ENCODE peak calls at places on chromosomes 5 and 9, in ten cellular contexts. One of them, this sample, is unnamed. For H3K4me1 and H3K27me3, the result is how much of the 10 kb centered on the place peaks cover.

GRCh38 chr9:96813607-96814006 is 35.7 kb upstream of the ZNF510 start:
- DNase-seq in body of pancreas: no peak
- DNase-seq in Peyer's patch: no peak
- DNase-seq in IMR-90: no peak
- DNase-seq in heart left ventricle: no peak
- DNase-seq in transverse colon: no peak
- DNase-seq in GM12878: no peak
- DNase-seq in stomach: no peak
- DNase-seq in ovary: no peak
- DNase-seq in uterus: no peak
- DNase-seq in this sample: no peak

GRCh38 chr9:85577353-85577952 is 164.3 kb downstream of the AGTPBP1 start:
- DNase-seq in body of pancreas: no peak
- DNase-seq in Peyer's patch: no peak
- DNase-seq in IMR-90: peak
- DNase-seq in heart left ventricle: no peak
- DNase-seq in transverse colon: no peak
- DNase-seq in GM12878: no peak
- DNase-seq in stomach: no peak
- DNase-seq in ovary: no peak
- DNase-seq in uterus: no peak
- DNase-seq in this sample: no peak

GRCh38 chr5:136275601-136276000 is 82.6 kb upstream of the SMIM32 start:
- DNase-seq in body of pancreas: no peak
- DNase-seq in Peyer's patch: no peak
- DNase-seq in IMR-90: no peak
- DNase-seq in heart left ventricle: no peak
- DNase-seq in transverse colon: no peak
- DNase-seq in GM12878: no peak
- DNase-seq in stomach: no peak
- DNase-seq in ovary: no peak
- DNase-seq in uterus: no peak
- DNase-seq in this sample: no peak

GRCh38 chr9:75235632-75236031 is 147.3 kb downstream of the OSTF1 start:
- DNase-seq in body of pancreas: peak
- DNase-seq in Peyer's patch: peak
- DNase-seq in IMR-90: no peak
- DNase-seq in heart left ventricle: no peak
- DNase-seq in transverse colon: peak
- DNase-seq in GM12878: no peak
- DNase-seq in stomach: peak
- DNase-seq in ovary: no peak
- DNase-seq in uterus: no peak
- DNase-seq in this sample: no peak

GRCh38 chr9:79465171-79465570 is 106.6 kb upstream of the TLE4 start:
- DNase-seq in body of pancreas: no peak
- DNase-seq in Peyer's patch: no peak
- DNase-seq in IMR-90: no peak
- DNase-seq in heart left ventricle: no peak
- DNase-seq in transverse colon: no peak
- DNase-seq in GM12878: no peak
- DNase-seq in stomach: no peak
- DNase-seq in ovary: no peak
- DNase-seq in uterus: no peak
- DNase-seq in this sample: no peak

GRCh38 chr9:134066923-134067851 is 639 bp downstream of the BRD3 start:
- DNase-seq in body of pancreas: no peak
- DNase-seq in Peyer's patch: peak
- DNase-seq in IMR-90: peak
- DNase-seq in heart left ventricle: no peak
- DNase-seq in transverse colon: peak
- DNase-seq in GM12878: no peak
- DNase-seq in stomach: peak
- DNase-seq in ovary: peak
- DNase-seq in uterus: no peak
- DNase-seq in this sample: no peak

GRCh38 chr5:96537386-96537785 is 104.3 kb upstream of the PCSK1 start:
- DNase-seq in body of pancreas: no peak
- DNase-seq in Peyer's patch: no peak
- DNase-seq in IMR-90: peak
- DNase-seq in heart left ventricle: no peak
- DNase-seq in transverse colon: no peak
- DNase-seq in GM12878: no peak
- DNase-seq in stomach: no peak
- DNase-seq in ovary: no peak
- DNase-seq in uterus: no peak
- DNase-seq in this sample: no peak

GRCh38 chr5:16061163-16061562 is 118.4 kb downstream of the MARCHF11 start:
- DNase-seq in body of pancreas: no peak
- DNase-seq in Peyer's patch: no peak
- DNase-seq in IMR-90: no peak
- DNase-seq in heart left ventricle: no peak
- DNase-seq in transverse colon: no peak
- DNase-seq in GM12878: no peak
- DNase-seq in stomach: no peak
- DNase-seq in ovary: no peak
- DNase-seq in uterus: no peak
- DNase-seq in this sample: no peak

GRCh38 chr5:84718377-84718776 is 333.7 kb upstream of the EDIL3 start:
- DNase-seq in body of pancreas: no peak
- DNase-seq in Peyer's patch: no peak
- DNase-seq in IMR-90: peak
- DNase-seq in heart left ventricle: no peak
- DNase-seq in transverse colon: no peak
- DNase-seq in GM12878: no peak
- DNase-seq in stomach: no peak
- DNase-seq in ovary: no peak
- DNase-seq in uterus: no peak
- DNase-seq in this sample: no peak

GRCh38 chr9:122080986-122081385 is 12.1 kb downstream of the TTLL11 start:
- DNase-seq in body of pancreas: no peak
- DNase-seq in Peyer's patch: no peak
- DNase-seq in IMR-90: peak
- DNase-seq in heart left ventricle: no peak
- DNase-seq in transverse colon: no peak
- DNase-seq in GM12878: no peak
- DNase-seq in stomach: no peak
- DNase-seq in ovary: no peak
- DNase-seq in uterus: no peak
- DNase-seq in this sample: no peak

DNA sequence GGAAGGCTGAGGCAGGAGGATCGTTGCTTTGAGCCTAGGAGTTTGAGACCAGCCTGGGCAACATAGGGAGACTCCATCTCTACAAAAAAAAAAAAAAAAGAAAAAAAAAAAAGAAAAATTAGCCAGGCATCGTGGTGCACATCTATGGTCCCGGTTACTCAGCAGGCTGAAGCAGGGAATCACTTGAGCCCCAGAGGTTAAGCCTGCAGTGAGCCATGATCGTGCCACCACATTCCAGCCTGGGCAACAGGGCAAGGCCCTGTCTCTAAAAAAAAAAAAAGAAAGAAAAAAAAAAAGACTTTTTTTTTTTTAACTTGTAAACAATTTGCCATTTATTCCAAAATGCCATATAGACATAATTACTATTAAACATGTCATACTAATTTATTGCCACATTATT is 64.5 kb downstream of the SERINC5 start:
- DNase-seq in body of pancreas: no peak
- DNase-seq in Peyer's patch: no peak
- DNase-seq in IMR-90: no peak
- DNase-seq in heart left ventricle: no peak
- DNase-seq in transverse colon: no peak
- DNase-seq in GM12878: no peak
- DNase-seq in stomach: no peak
- DNase-seq in ovary: no peak
- DNase-seq in uterus: no peak
- DNase-seq in this sample: no peak
- H3K4me1 ChIP-seq in body of pancreas: half or more
- H3K4me1 ChIP-seq in Peyer's patch: under half
- H3K4me1 ChIP-seq in IMR-90: under half
- H3K4me1 ChIP-seq in heart left ventricle: under half
- H3K4me1 ChIP-seq in transverse colon: half or more
- H3K4me1 ChIP-seq in GM12878: under half
- H3K4me1 ChIP-seq in stomach: half or more
- H3K4me1 ChIP-seq in ovary: under half
- H3K4me1 ChIP-seq in uterus: under half
- H3K4me1 ChIP-seq in this sample: half or more

GRCh38 chr9:109014267-109015025 is 1.1 kb upstream of the CTNNAL1 start:
- DNase-seq in body of pancreas: peak
- DNase-seq in Peyer's patch: no peak
- DNase-seq in IMR-90: peak
- DNase-seq in heart left ventricle: no peak
- DNase-seq in transverse colon: peak
- DNase-seq in GM12878: no peak
- DNase-seq in stomach: no peak
- DNase-seq in ovary: peak
- DNase-seq in uterus: peak
- DNase-seq in this sample: peak

GRCh38 chr9:109012876-109013677 is at the start of gene CTNNAL1:
- DNase-seq in body of pancreas: peak
- DNase-seq in Peyer's patch: peak
- DNase-seq in IMR-90: peak
- DNase-seq in heart left ventricle: peak
- DNase-seq in transverse colon: peak
- DNase-seq in GM12878: no peak
- DNase-seq in stomach: peak
- DNase-seq in ovary: peak
- DNase-seq in uterus: peak
- DNase-seq in this sample: peak

GRCh38 chr9:109015026-109015280 is 1.7 kb upstream of the CTNNAL1 start:
- DNase-seq in body of pancreas: no peak
- DNase-seq in Peyer's patch: no peak
- DNase-seq in IMR-90: no peak
- DNase-seq in heart left ventricle: no peak
- DNase-seq in transverse colon: no peak
- DNase-seq in GM12878: no peak
- DNase-seq in stomach: no peak
- DNase-seq in ovary: no peak
- DNase-seq in uterus: no peak
- DNase-seq in this sample: no peak

GRCh38 chr9:109012009-109012875 is 1.1 kb downstream of the CTNNAL1 start:
- DNase-seq in body of pancreas: peak
- DNase-seq in Peyer's patch: peak
- DNase-seq in IMR-90: peak
- DNase-seq in heart left ventricle: peak
- DNase-seq in transverse colon: peak
- DNase-seq in GM12878: no peak
- DNase-seq in stomach: peak
- DNase-seq in ovary: peak
- DNase-seq in uterus: peak
- DNase-seq in this sample: peak

DNA sequence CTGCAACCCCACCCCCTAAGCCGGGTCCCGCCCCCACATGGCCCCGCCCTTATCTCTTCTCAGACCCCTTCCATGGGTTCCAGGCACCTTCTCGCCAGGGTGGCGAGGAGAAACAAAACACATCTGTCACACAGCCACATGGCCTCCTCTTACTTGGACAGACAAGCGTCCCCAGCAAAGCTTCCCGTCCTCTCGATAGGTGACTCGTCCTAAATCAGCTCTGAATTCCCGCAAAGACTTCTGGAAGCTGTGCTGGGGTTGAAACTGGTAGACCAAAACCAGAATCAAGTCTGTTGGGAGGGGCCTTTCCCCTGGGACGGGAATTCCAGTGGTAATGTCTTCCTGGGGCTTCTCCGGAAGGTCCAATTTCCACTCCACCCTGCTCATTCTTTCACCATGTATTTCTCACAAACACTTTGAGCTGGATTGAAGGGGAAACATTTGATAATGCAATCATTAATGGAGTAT is 413 bp upstream of the CTNNAL1 start:
- DNase-seq in body of pancreas: no peak
- DNase-seq in Peyer's patch: no peak
- DNase-seq in IMR-90: no peak
- DNase-seq in heart left ventricle: no peak
- DNase-seq in transverse colon: no peak
- DNase-seq in GM12878: no peak
- DNase-seq in stomach: no peak
- DNase-seq in ovary: no peak
- DNase-seq in uterus: no peak
- DNase-seq in this sample: no peak
- TF ChIP-seq POLR2A in body of pancreas: no peak
- TF ChIP-seq POLR2A in Peyer's patch: no peak
- TF ChIP-seq POLR2A in IMR-90: no peak
- TF ChIP-seq POLR2A in heart left ventricle: no peak
- TF ChIP-seq POLR2A in transverse colon: no peak
- TF ChIP-seq POLR2A in GM12878: no peak
- TF ChIP-seq POLR2A in stomach: no peak
- TF ChIP-seq POLR2A in ovary: no peak
- TF ChIP-seq POLR2A in uterus: no peak
- TF ChIP-seq POLR2A in this sample: no peak

GRCh38 chr5:168734119-168734518 is 155.0 kb upstream of the PANK3 start:
- DNase-seq in body of pancreas: no peak
- DNase-seq in Peyer's patch: no peak
- DNase-seq in IMR-90: no peak
- DNase-seq in heart left ventricle: no peak
- DNase-seq in transverse colon: no peak
- DNase-seq in GM12878: no peak
- DNase-seq in stomach: no peak
- DNase-seq in ovary: no peak
- DNase-seq in uterus: no peak
- DNase-seq in this sample: no peak
- H3K27me3 ChIP-seq in body of pancreas: under half
- H3K27me3 ChIP-seq in Peyer's patch: under half
- H3K27me3 ChIP-seq in IMR-90: under half
- H3K27me3 ChIP-seq in heart left ventricle: under half
- H3K27me3 ChIP-seq in transverse colon: under half
- H3K27me3 ChIP-seq in GM12878: under half
- H3K27me3 ChIP-seq in stomach: under half
- H3K27me3 ChIP-seq in ovary: under half
- H3K27me3 ChIP-seq in uterus: under half
- H3K27me3 ChIP-seq in this sample: under half

DNA sequence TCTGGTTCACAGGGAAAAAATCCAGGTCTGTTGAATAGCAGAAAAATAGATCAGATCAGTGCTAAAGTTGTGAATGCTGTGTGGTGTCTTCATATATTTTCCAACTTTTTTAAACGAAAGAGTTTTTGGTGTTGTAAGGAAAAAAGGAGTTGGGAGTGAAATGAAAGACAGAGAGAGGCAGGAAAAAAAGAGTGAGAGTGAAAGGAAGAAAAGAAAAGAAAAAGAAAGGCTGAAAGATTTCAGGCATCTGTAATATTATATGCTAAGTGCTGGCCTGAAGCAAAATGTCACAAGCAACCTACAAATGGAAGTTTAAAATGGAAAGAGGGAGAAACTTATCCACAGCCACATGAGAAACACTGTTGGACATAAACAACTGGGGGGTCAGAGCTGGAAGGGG is 124.4 kb downstream of the EBF1 start:
- DNase-seq in body of pancreas: no peak
- DNase-seq in Peyer's patch: no peak
- DNase-seq in IMR-90: no peak
- DNase-seq in heart left ventricle: no peak
- DNase-seq in transverse colon: no peak
- DNase-seq in GM12878: no peak
- DNase-seq in stomach: no peak
- DNase-seq in ovary: no peak
- DNase-seq in uterus: no peak
- DNase-seq in this sample: no peak
- H3K4me1 ChIP-seq in body of pancreas: under half
- H3K4me1 ChIP-seq in Peyer's patch: under half
- H3K4me1 ChIP-seq in IMR-90: under half
- H3K4me1 ChIP-seq in heart left ventricle: under half
- H3K4me1 ChIP-seq in transverse colon: under half
- H3K4me1 ChIP-seq in GM12878: under half
- H3K4me1 ChIP-seq in stomach: under half
- H3K4me1 ChIP-seq in ovary: under half
- H3K4me1 ChIP-seq in uterus: under half
- H3K4me1 ChIP-seq in this sample: under half